ENCODE peak calls at places on chromosomes 13 and 19, in nine cellular contexts. One of them, this sample, is unnamed.

GRCh38 chr13:94093652-94094310 is 385.7 kb downstream of the DCT start:
- DNase-seq in heart left ventricle: no peak
- DNase-seq in uterus: no peak
- DNase-seq in heart right ventricle: no peak
- DNase-seq in CD8-positive, alpha-beta memory T cell: no peak
- DNase-seq in hepatocyte: no peak
- DNase-seq in CD4-positive, alpha-beta memory T cell: no peak
- DNase-seq in right cardiac atrium: no peak
- DNase-seq in H9: no peak
- DNase-seq in this sample: no peak

GRCh38 chr13:95301947-95302386 is 716 bp upstream of the ABCC4 start:
- DNase-seq in heart left ventricle: no peak
- DNase-seq in uterus: no peak
- DNase-seq in heart right ventricle: no peak
- DNase-seq in CD8-positive, alpha-beta memory T cell: no peak
- DNase-seq in hepatocyte: no peak
- DNase-seq in CD4-positive, alpha-beta memory T cell: peak; percentile 4
- DNase-seq in right cardiac atrium: no peak
- DNase-seq in H9: no peak
- DNase-seq in this sample: no peak

GRCh38 chr13:62432295-62432694 is 1016.6 kb upstream of the PCDH20 start:
- DNase-seq in heart left ventricle: no peak
- DNase-seq in uterus: no peak
- DNase-seq in heart right ventricle: no peak
- DNase-seq in CD8-positive, alpha-beta memory T cell: no peak
- DNase-seq in hepatocyte: no peak
- DNase-seq in CD4-positive, alpha-beta memory T cell: no peak
- DNase-seq in right cardiac atrium: no peak
- DNase-seq in H9: no peak
- DNase-seq in this sample: no peak

GRCh38 chr13:19345916-19346422 is 164.3 kb upstream of the TUBA3C start:
- DNase-seq in heart left ventricle: no peak
- DNase-seq in uterus: no peak
- DNase-seq in heart right ventricle: no peak
- DNase-seq in CD8-positive, alpha-beta memory T cell: no peak
- DNase-seq in hepatocyte: no peak
- DNase-seq in CD4-positive, alpha-beta memory T cell: no peak
- DNase-seq in right cardiac atrium: no peak
- DNase-seq in H9: no peak
- DNase-seq in this sample: no peak

GRCh38 chr13:32426191-32426980 is 1.5 kb downstream of the N4BP2L1 start:
- DNase-seq in heart left ventricle: no peak
- DNase-seq in uterus: no peak
- DNase-seq in heart right ventricle: no peak
- DNase-seq in CD8-positive, alpha-beta memory T cell: peak; percentile 60
- DNase-seq in hepatocyte: no peak
- DNase-seq in CD4-positive, alpha-beta memory T cell: peak; percentile 75
- DNase-seq in right cardiac atrium: no peak
- DNase-seq in H9: no peak
- DNase-seq in this sample: no peak

GRCh38 chr13:59024434-59024833 is 1139.3 kb downstream of the DIAPH3 start:
- DNase-seq in heart left ventricle: no peak
- DNase-seq in uterus: no peak
- DNase-seq in heart right ventricle: no peak
- DNase-seq in CD8-positive, alpha-beta memory T cell: no peak
- DNase-seq in hepatocyte: no peak
- DNase-seq in CD4-positive, alpha-beta memory T cell: no peak
- DNase-seq in right cardiac atrium: no peak
- DNase-seq in H9: no peak
- DNase-seq in this sample: no peak

GRCh38 chr19:50387176-50387867 is 3.2 kb downstream of the POLD1 start:
- DNase-seq in heart left ventricle: peak; percentile 37
- DNase-seq in uterus: no peak
- DNase-seq in heart right ventricle: no peak
- DNase-seq in CD8-positive, alpha-beta memory T cell: no peak
- DNase-seq in hepatocyte: no peak
- DNase-seq in CD4-positive, alpha-beta memory T cell: no peak
- DNase-seq in right cardiac atrium: peak; percentile 23
- DNase-seq in H9: no peak
- DNase-seq in this sample: no peak

GRCh38 chr13:29849071-29849541 is 1.3 kb downstream of the UBL3 start:
- DNase-seq in heart left ventricle: peak; percentile 31
- DNase-seq in uterus: no peak
- DNase-seq in heart right ventricle: peak; percentile 8
- DNase-seq in CD8-positive, alpha-beta memory T cell: peak; percentile 57
- DNase-seq in hepatocyte: peak; percentile 40
- DNase-seq in CD4-positive, alpha-beta memory T cell: peak; percentile 57
- DNase-seq in right cardiac atrium: no peak
- DNase-seq in H9: no peak
- DNase-seq in this sample: peak; percentile 21

GRCh38 chr13:101618440-101619187 is 166.1 kb downstream of the ITGBL1 start:
- DNase-seq in heart left ventricle: no peak
- DNase-seq in uterus: no peak
- DNase-seq in heart right ventricle: no peak
- DNase-seq in CD8-positive, alpha-beta memory T cell: peak; percentile 66
- DNase-seq in hepatocyte: no peak
- DNase-seq in CD4-positive, alpha-beta memory T cell: peak; percentile 42
- DNase-seq in right cardiac atrium: no peak
- DNase-seq in H9: no peak
- DNase-seq in this sample: no peak

GRCh38 chr13:79393564-79394249 is 12.3 kb downstream of the RBM26 start:
- DNase-seq in heart left ventricle: no peak
- DNase-seq in uterus: no peak
- DNase-seq in heart right ventricle: no peak
- DNase-seq in CD8-positive, alpha-beta memory T cell: peak; percentile 67
- DNase-seq in hepatocyte: peak; percentile 59
- DNase-seq in CD4-positive, alpha-beta memory T cell: peak; percentile 40
- DNase-seq in right cardiac atrium: no peak
- DNase-seq in H9: no peak
- DNase-seq in this sample: no peak

GRCh38 chr19:2061093-2061935 is 10.3 kb upstream of the MKNK2 start:
- DNase-seq in heart left ventricle: peak; percentile 99
- DNase-seq in uterus: peak; percentile 99
- DNase-seq in heart right ventricle: peak; percentile 99
- DNase-seq in CD8-positive, alpha-beta memory T cell: peak; percentile 99
- DNase-seq in hepatocyte: peak; percentile 100
- DNase-seq in CD4-positive, alpha-beta memory T cell: peak; percentile 99
- DNase-seq in right cardiac atrium: peak; percentile 99
- DNase-seq in H9: peak; percentile 98
- DNase-seq in this sample: peak; percentile 99
- H3K4me1 ChIP-seq in heart left ventricle: peaks cover 33% of the 10 kb centered on the region
- H3K4me1 ChIP-seq in uterus: peaks cover 27% of the 10 kb centered on the region
- H3K4me1 ChIP-seq in heart right ventricle: peaks cover 26% of the 10 kb centered on the region
- H3K4me1 ChIP-seq in CD8-positive, alpha-beta memory T cell: peaks cover 56% of the 10 kb centered on the region
- H3K4me1 ChIP-seq in hepatocyte: peaks cover 31% of the 10 kb centered on the region
- H3K4me1 ChIP-seq in CD4-positive, alpha-beta memory T cell: peaks cover 57% of the 10 kb centered on the region
- H3K4me1 ChIP-seq in right cardiac atrium: peaks cover 12% of the 10 kb centered on the region
- H3K4me1 ChIP-seq in H9: no peaks in the 10 kb centered on the region
- H3K4me1 ChIP-seq in this sample: peaks cover 32% of the 10 kb centered on the region

GRCh38 chr19:1261512-1261862 is 7.6 kb upstream of the CIRBP start:
- DNase-seq in heart left ventricle: no peak
- DNase-seq in uterus: no peak
- DNase-seq in heart right ventricle: peak; percentile 38
- DNase-seq in CD8-positive, alpha-beta memory T cell: peak; percentile 69
- DNase-seq in hepatocyte: no peak
- DNase-seq in CD4-positive, alpha-beta memory T cell: no peak
- DNase-seq in right cardiac atrium: peak; percentile 76
- DNase-seq in H9: no peak
- DNase-seq in this sample: no peak
- H3K4me1 ChIP-seq in heart left ventricle: peaks cover 58% of the 10 kb centered on the region
- H3K4me1 ChIP-seq in uterus: peaks cover 61% of the 10 kb centered on the region
- H3K4me1 ChIP-seq in heart right ventricle: peaks cover 43% of the 10 kb centered on the region
- H3K4me1 ChIP-seq in CD8-positive, alpha-beta memory T cell: peaks cover 70% of the 10 kb centered on the region
- H3K4me1 ChIP-seq in hepatocyte: peaks cover 76% of the 10 kb centered on the region
- H3K4me1 ChIP-seq in CD4-positive, alpha-beta memory T cell: peaks cover 70% of the 10 kb centered on the region
- H3K4me1 ChIP-seq in right cardiac atrium: peaks cover 10% of the 10 kb centered on the region
- H3K4me1 ChIP-seq in H9: peaks cover 4% of the 10 kb centered on the region
- H3K4me1 ChIP-seq in this sample: peaks cover 51% of the 10 kb centered on the region

GRCh38 chr13:96673825-96674224 is 320.5 kb downstream of the OXGR1 start:
- DNase-seq in heart left ventricle: no peak
- DNase-seq in uterus: no peak
- DNase-seq in heart right ventricle: no peak
- DNase-seq in CD8-positive, alpha-beta memory T cell: no peak
- DNase-seq in hepatocyte: no peak
- DNase-seq in CD4-positive, alpha-beta memory T cell: no peak
- DNase-seq in right cardiac atrium: no peak
- DNase-seq in H9: no peak
- DNase-seq in this sample: no peak

GRCh38 chr13:96678801-96679200 is 315.5 kb downstream of the OXGR1 start:
- DNase-seq in heart left ventricle: no peak
- DNase-seq in uterus: no peak
- DNase-seq in heart right ventricle: no peak
- DNase-seq in CD8-positive, alpha-beta memory T cell: no peak
- DNase-seq in hepatocyte: no peak
- DNase-seq in CD4-positive, alpha-beta memory T cell: no peak
- DNase-seq in right cardiac atrium: no peak
- DNase-seq in H9: no peak
- DNase-seq in this sample: no peak

GRCh38 chr13:96680898-96681297 is 313.4 kb downstream of the OXGR1 start:
- DNase-seq in heart left ventricle: no peak
- DNase-seq in uterus: no peak
- DNase-seq in heart right ventricle: no peak
- DNase-seq in CD8-positive, alpha-beta memory T cell: no peak
- DNase-seq in hepatocyte: no peak
- DNase-seq in CD4-positive, alpha-beta memory T cell: no peak
- DNase-seq in right cardiac atrium: no peak
- DNase-seq in H9: no peak
- DNase-seq in this sample: no peak

GRCh38 chr13:96672016-96672415 is 322.3 kb downstream of the OXGR1 start:
- DNase-seq in heart left ventricle: no peak
- DNase-seq in uterus: no peak
- DNase-seq in heart right ventricle: no peak
- DNase-seq in CD8-positive, alpha-beta memory T cell: no peak
- DNase-seq in hepatocyte: no peak
- DNase-seq in CD4-positive, alpha-beta memory T cell: no peak
- DNase-seq in right cardiac atrium: no peak
- DNase-seq in H9: no peak
- DNase-seq in this sample: no peak

GRCh38 chr13:96677029-96677428 is 317.2 kb downstream of the OXGR1 start:
- DNase-seq in heart left ventricle: no peak
- DNase-seq in uterus: no peak
- DNase-seq in heart right ventricle: no peak
- DNase-seq in CD8-positive, alpha-beta memory T cell: no peak
- DNase-seq in hepatocyte: no peak
- DNase-seq in CD4-positive, alpha-beta memory T cell: no peak
- DNase-seq in right cardiac atrium: no peak
- DNase-seq in H9: no peak
- DNase-seq in this sample: no peak
- H3K4me1 ChIP-seq in heart left ventricle: no peaks in the 10 kb centered on the region
- H3K4me1 ChIP-seq in uterus: no peaks in the 10 kb centered on the region
- H3K4me1 ChIP-seq in heart right ventricle: no peaks in the 10 kb centered on the region
- H3K4me1 ChIP-seq in CD8-positive, alpha-beta memory T cell: no peaks in the 10 kb centered on the region
- H3K4me1 ChIP-seq in hepatocyte: no peaks in the 10 kb centered on the region
- H3K4me1 ChIP-seq in CD4-positive, alpha-beta memory T cell: no peaks in the 10 kb centered on the region
- H3K4me1 ChIP-seq in right cardiac atrium: no peaks in the 10 kb centered on the region
- H3K4me1 ChIP-seq in H9: no peaks in the 10 kb centered on the region
- H3K4me1 ChIP-seq in this sample: no peaks in the 10 kb centered on the region

GRCh38 chr19:40419066-40419612 is 6.0 kb upstream of the PRX start:
- DNase-seq in heart left ventricle: no peak
- DNase-seq in uterus: no peak
- DNase-seq in heart right ventricle: no peak
- DNase-seq in CD8-positive, alpha-beta memory T cell: no peak
- DNase-seq in hepatocyte: no peak
- DNase-seq in CD4-positive, alpha-beta memory T cell: no peak
- DNase-seq in right cardiac atrium: peak; percentile 58
- DNase-seq in H9: peak; percentile 33
- DNase-seq in this sample: no peak

GRCh38 chr19:40417714-40417996 is 4.5 kb upstream of the PRX start:
- DNase-seq in heart left ventricle: no peak
- DNase-seq in uterus: no peak
- DNase-seq in heart right ventricle: no peak
- DNase-seq in CD8-positive, alpha-beta memory T cell: no peak
- DNase-seq in hepatocyte: no peak
- DNase-seq in CD4-positive, alpha-beta memory T cell: no peak
- DNase-seq in right cardiac atrium: no peak
- DNase-seq in H9: no peak
- DNase-seq in this sample: no peak

GRCh38 chr19:40418040-40418439 is 4.9 kb upstream of the PRX start:
- DNase-seq in heart left ventricle: no peak
- DNase-seq in uterus: no peak
- DNase-seq in heart right ventricle: no peak
- DNase-seq in CD8-positive, alpha-beta memory T cell: no peak
- DNase-seq in hepatocyte: no peak
- DNase-seq in CD4-positive, alpha-beta memory T cell: no peak
- DNase-seq in right cardiac atrium: no peak
- DNase-seq in H9: no peak
- DNase-seq in this sample: no peak

GRCh38 chr19:40415799-40416198 is 2.6 kb upstream of the PRX start:
- DNase-seq in heart left ventricle: no peak
- DNase-seq in uterus: no peak
- DNase-seq in heart right ventricle: no peak
- DNase-seq in CD8-positive, alpha-beta memory T cell: no peak
- DNase-seq in hepatocyte: no peak
- DNase-seq in CD4-positive, alpha-beta memory T cell: no peak
- DNase-seq in right cardiac atrium: peak; percentile 16
- DNase-seq in H9: no peak
- DNase-seq in this sample: no peak

DNA sequence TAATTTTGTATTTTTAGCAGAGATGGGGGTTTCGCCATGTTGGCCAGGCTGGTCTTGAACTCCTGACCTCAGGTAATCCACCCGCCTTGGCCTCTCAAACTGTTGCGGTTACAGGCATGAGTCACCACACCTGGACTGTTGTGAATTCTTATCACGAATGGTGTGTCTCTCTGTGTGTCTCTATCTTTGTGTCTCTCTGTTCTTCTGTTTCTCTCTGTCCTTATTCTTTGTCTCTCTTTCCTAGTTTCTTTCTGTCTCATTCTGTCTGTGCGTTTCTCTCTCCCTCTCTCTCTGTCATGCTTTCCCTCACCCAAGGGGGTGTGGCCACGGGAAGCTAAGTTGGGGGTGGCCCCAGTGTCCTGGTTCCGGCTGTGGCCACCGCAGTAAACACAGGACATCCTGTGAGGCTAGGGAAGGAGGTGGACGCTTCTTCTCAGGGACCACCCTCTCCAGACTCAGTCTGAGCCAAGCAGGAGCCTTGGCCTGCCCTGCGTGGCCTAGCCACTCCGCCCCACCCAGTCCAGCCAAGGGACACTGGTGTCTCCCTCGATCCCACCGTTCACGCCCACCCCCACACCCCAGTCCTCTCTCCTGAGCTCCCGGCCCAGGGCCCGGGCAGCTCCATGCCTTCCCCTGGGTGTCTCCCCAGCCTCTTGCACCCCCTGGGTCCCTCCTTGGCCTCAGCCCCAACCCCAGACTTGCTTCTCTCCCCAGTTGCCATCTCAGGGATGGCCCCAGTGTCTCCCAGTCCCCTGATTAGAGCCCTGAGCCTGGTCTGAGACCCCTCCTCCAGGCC is 3.9 kb upstream of the PRX start:
- DNase-seq in heart left ventricle: peak; percentile 76
- DNase-seq in uterus: no peak
- DNase-seq in heart right ventricle: peak; percentile 81
- DNase-seq in CD8-positive, alpha-beta memory T cell: no peak
- DNase-seq in hepatocyte: no peak
- DNase-seq in CD4-positive, alpha-beta memory T cell: no peak
- DNase-seq in right cardiac atrium: peak; percentile 86
- DNase-seq in H9: no peak
- DNase-seq in this sample: no peak
- H3K4me1 ChIP-seq in heart left ventricle: peaks cover 18% of the 10 kb centered on the region
- H3K4me1 ChIP-seq in uterus: peaks cover 8% of the 10 kb centered on the region
- H3K4me1 ChIP-seq in heart right ventricle: peaks cover 12% of the 10 kb centered on the region
- H3K4me1 ChIP-seq in CD8-positive, alpha-beta memory T cell: peaks cover 8% of the 10 kb centered on the region
- H3K4me1 ChIP-seq in hepatocyte: peaks cover 23% of the 10 kb centered on the region
- H3K4me1 ChIP-seq in CD4-positive, alpha-beta memory T cell: peaks cover 17% of the 10 kb centered on the region
- H3K4me1 ChIP-seq in right cardiac atrium: peaks cover 12% of the 10 kb centered on the region
- H3K4me1 ChIP-seq in H9: no peaks in the 10 kb centered on the region
- H3K4me1 ChIP-seq in this sample: no peaks in the 10 kb centered on the region

This sample was measured in prostate gland.